ENCODE peak calls at places on chromosomes 3 and 15, in nine cellular contexts. X, N, D, L, V, H, Y, G and A are unnamed samples.

GRCh38 chr3:150844484-150844883 is 60.8 kb downstream of the MINDY4B start:
- DNase-seq in H (no peak), D (no peak), N (no peak), L (no peak), Y (no peak), X (no peak), V (no peak), G (no peak), A (no peak)

GRCh38 chr3:170441412-170441811 is 22.7 kb downstream of the CLDN11 start:
- DNase-seq in V (no peak), N (no peak), X (no peak), Y (no peak), H (no peak), G (no peak), D (no peak), L (no peak), A (no peak)

GRCh38 chr15:60740787-60741354 is 261.9 kb upstream of the ICE2 start:
- DNase-seq in D (no peak), H (peak; percentile 34), G (peak; percentile 24), L (no peak), V (no peak), X (no peak), N (no peak), Y (no peak), A (no peak)

GRCh38 chr3:121951291-121951690 is 57.1 kb downstream of the SLC15A2 start:
- DNase-seq in D (no peak), G (no peak), Y (no peak), N (no peak), L (no peak), X (no peak), V (no peak), H (peak; percentile 25), A (peak; percentile 26)

GRCh38 chr3:13165576-13165975 is 92.3 kb upstream of the IQSEC1 start:
- DNase-seq in N (no peak), L (no peak), H (no peak), V (no peak), Y (no peak), G (no peak), X (no peak), D (no peak), A (no peak)

GRCh38 chr3:30122359-30122758 is 484.0 kb upstream of the TGFBR2 start:
- DNase-seq in D (no peak), L (no peak), X (no peak), N (no peak), Y (no peak), V (no peak), H (no peak), G (no peak), A (no peak)

GRCh38 chr3:141050913-141051632 is at the start of gene SPSB4:
- DNase-seq in H (peak; percentile 14), L (peak; percentile 28), N (no peak), G (peak; percentile 68), Y (no peak), D (peak; percentile 95), V (peak; percentile 93), X (peak; percentile 47), A (peak; percentile 90)

GRCh38 chr15:90001062-90001682 is at the start of gene ZNF710:
- DNase-seq in D (peak; percentile 64), Y (peak; percentile 44), G (peak; percentile 78), V (peak; percentile 73), N (no peak), L (no peak), H (no peak), X (peak; percentile 58), A (peak; percentile 62)

GRCh38 chr15:65374831-65375401 is 2.9 kb downstream of the IGDCC3 start:
- DNase-seq in N (no peak), H (no peak), Y (no peak), X (no peak), V (peak; percentile 24), G (peak; percentile 25), L (no peak), D (no peak), A (no peak)

GRCh38 chr3:137866933-137867332 is 102.8 kb downstream of the SOX14 start:
- DNase-seq in H (no peak), L (no peak), V (peak; percentile 65), N (no peak), X (no peak), G (no peak), D (no peak), Y (no peak), A (no peak)

GRCh38 chr3:146594843-146595482 is 10.2 kb downstream of the PLSCR5 start:
- DNase-seq in N (no peak), X (peak; percentile 33), D (no peak), V (no peak), G (peak; percentile 14), H (peak; percentile 12), Y (no peak), L (peak; percentile 16), A (no peak)

GRCh38 chr3:169895037-169895436 is 16.3 kb upstream of the SAMD7 start:
- DNase-seq in V (no peak), H (no peak), G (no peak), N (no peak), Y (no peak), X (no peak), D (no peak), L (no peak), A (no peak)

GRCh38 chr3:35649405-35649804 is 10.1 kb downstream of the ARPP21 start:
- DNase-seq in V (no peak), X (no peak), G (no peak), N (no peak), H (no peak), Y (no peak), D (no peak), L (no peak), A (no peak)
- H3K27ac ChIP-seq in V (no peak overlapping the region), X (no peak overlapping the region), G (no peak overlapping the region), N (no peak overlapping the region), H (no peak overlapping the region), Y (no peak overlapping the region), D (no peak overlapping the region), L (no peak overlapping the region), A (no peak overlapping the region)

GRCh38 chr3:172143739-172144497 is 104.5 kb downstream of the FNDC3B start:
- DNase-seq in D (no peak), V (no peak), X (no peak), G (no peak), L (no peak), H (no peak), Y (no peak), N (no peak), A (no peak)
- H3K4me1 ChIP-seq in D (peaks cover 58% of the 10 kb centered on the region), V (peaks cover 27% of the 10 kb centered on the region), X (peaks cover 80% of the 10 kb centered on the region), G (peaks cover 20% of the 10 kb centered on the region), L (peaks cover 50% of the 10 kb centered on the region), H (peaks cover 92% of the 10 kb centered on the region), Y (peaks cover 3% of the 10 kb centered on the region), N (peaks cover 38% of the 10 kb centered on the region), A (peaks cover 42% of the 10 kb centered on the region)

GRCh38 chr3:24657870-24658535 is 163.4 kb upstream of the THRB start:
- DNase-seq in L (no peak), N (no peak), D (no peak), G (no peak), V (no peak), X (peak; percentile 10), H (no peak), Y (no peak), A (no peak)
- TF ChIP-seq CTCF in L (no peak), N (no peak), D (no peak), G (no peak), V (no peak), X (no peak), H (no peak), Y (no peak), A (no peak)

DNA sequence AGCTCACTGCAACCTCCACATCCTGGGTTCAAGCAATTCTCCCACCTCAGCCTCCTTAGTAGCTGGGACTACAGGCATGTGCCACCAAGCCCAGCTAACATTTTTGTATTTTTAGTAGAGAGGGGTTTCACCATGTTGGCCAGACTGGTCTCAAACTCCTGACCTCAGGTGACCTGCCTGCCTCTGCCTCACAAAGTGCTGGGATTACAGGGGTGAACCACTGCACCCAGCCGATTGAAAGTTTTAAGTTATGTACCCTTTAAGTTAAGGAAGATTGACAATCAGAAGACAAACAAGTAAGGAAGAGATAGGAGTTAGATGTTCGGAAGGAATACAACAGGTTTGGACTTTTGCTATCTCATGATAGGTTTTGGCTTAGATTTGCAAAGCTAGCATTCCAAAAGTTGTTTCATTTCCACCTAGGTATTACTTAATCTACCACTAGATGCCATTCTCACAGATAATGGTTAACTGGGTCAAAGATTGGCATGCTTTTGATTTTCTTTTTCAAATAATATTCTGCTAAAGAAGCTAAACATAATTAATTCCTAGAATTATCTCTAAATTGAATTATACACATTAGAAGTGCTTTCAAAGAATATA is 35.0 kb downstream of the GATM start:
- DNase-seq in L (no peak), G (no peak), D (no peak), N (no peak), V (no peak), Y (no peak), H (peak; percentile 29), X (no peak), A (no peak)
- H3K27ac ChIP-seq in L (no peak overlapping the region), G (no peak overlapping the region), D (no peak overlapping the region), N (no peak overlapping the region), V (no peak overlapping the region), Y (no peak overlapping the region), H (peak overlapping the region; percentile 23), X (no peak overlapping the region), A (peak overlapping the region; percentile 72)

GRCh38 chr15:77507151-77507847 is 86.6 kb downstream of the HMG20A start:
- DNase-seq in X (no peak), H (no peak), L (no peak), G (peak; percentile 23), Y (no peak), V (no peak), N (no peak), D (no peak), A (peak; percentile 63)

GRCh38 chr15:77506311-77507150 is 85.8 kb downstream of the HMG20A start:
- DNase-seq in N (no peak), G (peak; percentile 55), H (no peak), Y (no peak), L (no peak), V (no peak), D (no peak), X (no peak), A (peak; percentile 62)

GRCh38 chr15:77505556-77505955 is 84.9 kb downstream of the HMG20A start:
- DNase-seq in L (no peak), Y (no peak), G (no peak), D (no peak), X (no peak), N (no peak), H (no peak), V (no peak), A (no peak)

GRCh38 chr15:77508541-77509505 is 88.1 kb downstream of the HMG20A start:
- DNase-seq in Y (no peak), V (no peak), D (no peak), L (no peak), H (no peak), X (no peak), G (peak; percentile 27), N (no peak), A (peak; percentile 55)

GRCh38 chr15:77507911-77508310 is 87.2 kb downstream of the HMG20A start:
- DNase-seq in N (no peak), D (no peak), H (peak; percentile 74), X (no peak), G (peak; percentile 76), L (peak; percentile 41), V (no peak), Y (no peak), A (no peak)
- H3K4me1 ChIP-seq in N (peaks cover 39% of the 10 kb centered on the region), D (no peaks in the 10 kb centered on the region), H (peaks cover 79% of the 10 kb centered on the region), X (no peaks in the 10 kb centered on the region), G (peaks cover 18% of the 10 kb centered on the region), L (peaks cover 32% of the 10 kb centered on the region), V (peaks cover 18% of the 10 kb centered on the region), Y (peaks cover 16% of the 10 kb centered on the region), A (peaks cover 21% of the 10 kb centered on the region)

DNA sequence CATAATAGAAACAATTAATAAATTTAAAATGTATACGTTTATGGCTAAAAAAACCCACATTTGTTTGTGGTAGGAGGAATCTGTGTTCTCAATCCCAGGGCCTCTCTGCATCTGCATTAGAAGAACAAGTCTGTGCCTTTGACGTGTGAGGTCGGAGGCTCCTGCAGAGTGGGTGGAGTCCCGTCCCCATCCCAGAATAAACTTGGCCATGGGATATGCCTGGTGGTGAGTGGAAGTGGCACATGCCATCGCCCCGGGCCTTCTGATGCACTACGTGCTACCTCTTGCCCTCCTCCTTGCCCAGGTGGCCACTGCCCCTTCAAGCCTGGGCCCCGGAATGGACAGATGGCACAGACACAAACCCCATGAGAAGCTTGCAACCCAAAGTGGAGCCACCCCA is 131.1 kb upstream of the NSMCE3 start:
- DNase-seq in D (no peak), X (no peak), N (no peak), L (no peak), H (no peak), V (peak; percentile 79), Y (no peak), G (no peak), A (no peak)
- TF ChIP-seq CTCF in D (no peak), X (no peak), N (no peak), L (no peak), H (no peak), V (no peak), Y (no peak), G (no peak), A (no peak)